ENCODE peak calls at places on chromosomes 5 and 9, in ten cellular contexts. W is foreskin fibroblast; N is activated effector memory CD4-positive, alpha-beta T cell treated with Interleukin-2 at 50 U/mL for 16 hours; D is AG10803; S is stimulated activated CD8-positive, alpha-beta memory T cell treated with anti-CD3 and anti-CD28 coated beads, Interleukin-15, amount 100 ng/mL, for 4 hours; L is stimulated activated CD4-positive, alpha-beta T cell treated with anti-CD3 and anti-CD28 coated beads, Interleukin-12 subunit alpha, Interleukin-12 subunit beta, amount 100 ng/mL, for 4 hours; Q is GM23338; J is T-helper 2 cell; T is A172; K is M059J. X is an unnamed sample.

GRCh38 chr9:21030389-21031035 is 928 bp downstream of the HACD4 start:
- DNase-seq in D (peak; percentile 72), J (peak; percentile 86), Q (peak; percentile 39), N (no peak), L (no peak), S (no peak), T (no peak), K (peak; percentile 84), W (peak; percentile 65), X (peak; percentile 93)

GRCh38 chr9:18215626-18216025 is 258.3 kb upstream of the ADAMTSL1 start:
- DNase-seq in Q (no peak), J (no peak), T (no peak), S (no peak), N (no peak), L (no peak), D (peak; percentile 15), W (no peak), K (no peak), X (no peak)

GRCh38 chr9:132794730-132795380 is 83.2 kb downstream of the AK8 start:
- DNase-seq in K (no peak), S (no peak), T (no peak), L (no peak), D (no peak), N (no peak), Q (peak; percentile 25), J (no peak), W (no peak), X (no peak)

GRCh38 chr9:77005216-77005615 is 14.2 kb upstream of the FOXB2 start:
- DNase-seq in L (no peak), N (no peak), J (no peak), T (no peak), W (peak; percentile 19), Q (no peak), D (no peak), S (no peak), K (no peak), X (no peak)

GRCh38 chr9:104950838-104951237 is 22.9 kb upstream of the ABCA1 start:
- DNase-seq in S (no peak), W (peak; percentile 40), Q (no peak), J (no peak), K (no peak), T (no peak), L (no peak), D (no peak), N (no peak), X (no peak)

GRCh38 chr5:150649828-150650712 is 9.6 kb downstream of the SYNPO start:
- DNase-seq in S (no peak), N (no peak), D (no peak), W (no peak), L (no peak), Q (no peak), T (no peak), J (no peak), K (no peak), X (no peak)

GRCh38 chr9:6802926-6803325 is 45.2 kb downstream of the KDM4C start:
- DNase-seq in L (no peak), S (no peak), J (no peak), W (no peak), D (no peak), K (no peak), Q (no peak), T (no peak), N (no peak), X (no peak)

GRCh38 chr9:133125706-133126696 is 5.0 kb upstream of the RALGDS start:
- DNase-seq in Q (no peak), T (peak; percentile 44), D (peak; percentile 61), K (peak; percentile 38), W (no peak), N (no peak), J (peak; percentile 52), L (no peak), S (no peak), X (peak; percentile 70)

GRCh38 chr9:137760426-137760825 is 117.2 kb upstream of the CACNA1B start:
- DNase-seq in N (no peak), S (no peak), W (no peak), Q (no peak), K (peak; percentile 10), J (no peak), L (no peak), T (peak; percentile 50), D (peak; percentile 50), X (no peak)

GRCh38 chr9:71681708-71682268 is 86.5 kb downstream of the CEMIP2 start:
- DNase-seq in K (peak; percentile 84), T (peak; percentile 76), D (peak; percentile 72), W (peak; percentile 34), L (no peak), Q (no peak), N (no peak), J (no peak), S (no peak), X (no peak)

GRCh38 chr9:5749306-5749705 is 83.6 kb downstream of the ERMP1 start:
- DNase-seq in N (no peak), T (no peak), Q (no peak), K (no peak), S (no peak), J (peak; percentile 55), W (no peak), D (no peak), L (no peak), X (no peak)

GRCh38 chr5:149917073-149917676 is 27.4 kb downstream of the PDE6A start:
- DNase-seq in J (no peak), W (no peak), D (no peak), K (peak; percentile 32), L (no peak), N (no peak), Q (no peak), S (no peak), T (no peak), X (no peak)

GRCh38 chr5:150540615-150541396 is 32.9 kb downstream of the NDST1 start:
- DNase-seq in L (no peak), W (peak; percentile 80), N (no peak), J (no peak), Q (no peak), T (peak; percentile 90), S (no peak), K (peak; percentile 98), D (peak; percentile 86), X (peak; percentile 49)